ENCODE peak calls at places on chromosomes 4 and X, in eight cellular contexts. O is HCT116, L is HL-60, Q is lower leg skin, K is foreskin fibroblast, J is stomach, S is Peyer's patch, Z is progenitor cell of endocrine pancreas. A is an unnamed sample.

GRCh38 chrX:150536455-150537116 is 31.8 kb upstream of the MTM1 start:
- DNase-seq in O (peak), L (no peak), Q (no peak), K (no peak), J (no peak), S (no peak), Z (no peak), A (no peak)

GRCh38 chr4:173301518-173302201 is 32.5 kb downstream of the HMGB2 start:
- DNase-seq in O (peak), L (no peak), Q (no peak), K (peak), J (no peak), S (no peak), Z (no peak), A (no peak)

GRCh38 chr4:7970031-7970946 is 30.6 kb upstream of the AFAP1 start:
- DNase-seq in O (no peak), L (no peak), Q (no peak), K (no peak), J (peak), S (peak), Z (no peak), A (peak)

GRCh38 chr4:181854142-181854541 is 389.1 kb upstream of the TENM3 start:
- DNase-seq in O (no peak), L (no peak), Q (no peak), K (no peak), J (no peak), S (no peak), Z (no peak), A (no peak)

GRCh38 chrX:44874481-44875184 is 1.6 kb downstream of the KDM6A start:
- DNase-seq in O (no peak), L (no peak), Q (no peak), K (peak), J (peak), S (peak), Z (no peak), A (no peak)

GRCh38 chr4:48340276-48340904 is 939 bp upstream of the SLAIN2 start:
- DNase-seq in O (no peak), L (peak), Q (no peak), K (peak), J (no peak), S (no peak), Z (no peak), A (no peak)

GRCh38 chrX:122091571-122091970 is 1044.2 kb downstream of the GLUD2 start:
- DNase-seq in O (no peak), L (no peak), Q (no peak), K (no peak), J (no peak), S (no peak), Z (no peak), A (no peak)

GRCh38 chrX:144275403-144275802 is 391.5 kb downstream of the UBE2NL start:
- DNase-seq in O (no peak), L (no peak), Q (no peak), K (no peak), J (no peak), S (no peak), Z (no peak), A (no peak)

GRCh38 chrX:123219916-123220315 is 35.8 kb downstream of the GRIA3 start:
- DNase-seq in O (no peak), L (no peak), Q (no peak), K (peak), J (no peak), S (no peak), Z (no peak), A (no peak)

GRCh38 chr4:169024762-169025161 is 14.7 kb upstream of the CBR4 start:
- DNase-seq in O (peak), L (no peak), Q (no peak), K (peak), J (no peak), S (no peak), Z (no peak), A (no peak)

GRCh38 chrX:3712080-3712869 is 1.2 kb downstream of the PRKX start:
- DNase-seq in O (no peak), L (no peak), Q (no peak), K (peak), J (no peak), S (no peak), Z (peak), A (no peak)

GRCh38 chrX:46573896-46574336 is 351 bp downstream of the CHST7 start:
- DNase-seq in O (no peak), L (no peak), Q (peak), K (peak), J (peak), S (peak), Z (peak), A (no peak)

GRCh38 chr4:169854090-169854489 is 96.3 kb upstream of the HPF1 start:
- DNase-seq in O (no peak), L (no peak), Q (no peak), K (no peak), J (no peak), S (no peak), Z (no peak), A (no peak)

GRCh38 chrX:129559800-129560199 is 19.7 kb downstream of the OCRL start:
- DNase-seq in O (no peak), L (no peak), Q (no peak), K (no peak), J (no peak), S (no peak), Z (no peak), A (no peak)

GRCh38 chrX:124984140-124984813 is 335.4 kb upstream of the TEX13C start:
- DNase-seq in O (no peak), L (no peak), Q (no peak), K (no peak), J (no peak), S (no peak), Z (no peak), A (no peak)

GRCh38 chrX:71282514-71283408 is 674 bp upstream of the NONO start:
- DNase-seq in O (peak), L (no peak), Q (peak), K (no peak), J (no peak), S (peak), Z (no peak), A (no peak)

GRCh38 chr4:8920289-8920965 is 48.8 kb upstream of the HMX1 start:
- DNase-seq in O (no peak), L (no peak), Q (peak), K (no peak), J (no peak), S (no peak), Z (peak), A (no peak)

GRCh38 chr4:154010377-154010776 is 221.5 kb upstream of the SFRP2 start:
- DNase-seq in O (no peak), L (no peak), Q (no peak), K (peak), J (no peak), S (no peak), Z (no peak), A (no peak)

GRCh38 chr4:85762204-85762884 is 287.4 kb downstream of the ARHGAP24 start:
- DNase-seq in O (no peak), L (no peak), Q (no peak), K (peak), J (peak), S (no peak), Z (no peak), A (no peak)

GRCh38 chrX:104318330-104319009 is 63.7 kb upstream of the ESX1 start:
- DNase-seq in O (peak), L (no peak), Q (no peak), K (peak), J (peak), S (no peak), Z (no peak), A (no peak)

GRCh38 chrX:153554519-153555167 is 37.2 kb downstream of the ATP2B3 start:
- DNase-seq in O (peak), L (peak), Q (peak), K (peak), J (peak), S (peak), Z (peak), A (peak)

GRCh38 chr4:83731609-83732008 is 195.7 kb downstream of the GPAT3 start:
- DNase-seq in O (peak), L (no peak), Q (no peak), K (peak), J (no peak), S (no peak), Z (no peak), A (no peak)

DNA sequence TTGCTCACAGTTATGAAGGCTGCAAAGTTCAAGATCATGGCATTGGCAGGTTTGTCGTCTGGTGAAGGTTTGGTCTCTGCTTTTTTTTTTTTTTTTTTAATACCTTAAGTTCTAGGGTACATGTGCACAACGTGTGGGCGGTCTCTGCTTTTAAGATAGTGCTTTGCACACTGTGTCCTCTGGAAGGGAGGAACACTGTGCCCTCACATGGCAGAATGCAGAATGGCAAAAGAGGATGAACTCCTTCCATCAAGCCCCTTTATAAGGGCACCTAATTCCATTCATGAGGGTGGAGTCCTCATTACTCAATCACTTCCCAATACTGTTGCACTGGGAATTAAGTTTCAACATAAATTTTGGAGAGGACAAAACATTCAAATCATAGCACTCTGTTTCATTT is 101.4 kb downstream of the GLRA2 start:
- DNase-seq in O (no peak), L (no peak), Q (no peak), K (peak), J (no peak), S (no peak), Z (no peak), A (no peak)
- TF ChIP-seq CTCF in O (peak), L (no peak), Q (no peak), K (no peak), J (no peak), S (no peak), Z (no peak), A (no peak)

DNA sequence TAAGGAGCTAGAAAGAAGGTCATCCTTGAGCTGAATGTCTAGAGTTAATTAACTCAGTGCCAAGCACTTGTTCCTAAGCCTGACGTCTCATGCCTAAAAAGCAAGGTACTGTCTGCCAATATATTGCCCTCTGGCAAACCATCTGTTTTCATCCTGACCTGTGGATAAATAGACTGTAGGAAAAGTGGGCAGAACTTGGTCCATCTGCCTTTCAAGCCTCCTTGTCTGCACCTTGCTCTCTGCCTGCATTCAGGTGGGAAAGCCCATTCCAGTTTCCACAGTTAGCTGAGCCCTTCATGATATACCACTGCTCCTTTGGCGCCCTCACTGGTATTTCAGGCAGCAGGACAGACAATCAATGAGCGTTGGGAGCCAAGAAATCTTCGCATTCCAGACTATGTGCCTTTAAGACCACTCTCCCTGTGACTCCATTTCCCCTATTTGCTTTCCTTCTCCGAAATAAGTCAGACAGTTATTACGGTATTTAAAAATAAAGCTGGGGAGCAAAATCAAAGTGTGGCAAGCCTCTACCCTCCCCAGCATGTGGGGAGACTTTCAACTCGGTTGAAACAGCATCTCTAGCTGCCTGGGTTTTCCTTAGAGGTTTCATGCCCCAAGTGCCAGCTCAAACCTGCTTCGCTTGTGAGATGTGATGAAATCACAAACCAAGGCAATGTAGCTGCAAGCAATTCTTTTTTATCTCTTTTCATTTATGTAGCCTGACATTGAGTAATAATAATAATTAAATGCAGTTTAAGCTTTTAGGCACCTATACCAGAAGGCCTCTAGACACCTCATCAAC is 2.5 kb upstream of the CCDC149 start:
- DNase-seq in O (no peak), L (no peak), Q (no peak), K (no peak), J (no peak), S (no peak), Z (no peak), A (no peak)
- TF ChIP-seq CTCF in O (no peak), L (no peak), Q (no peak), K (no peak), J (no peak), S (no peak), Z (peak), A (no peak)

DNA sequence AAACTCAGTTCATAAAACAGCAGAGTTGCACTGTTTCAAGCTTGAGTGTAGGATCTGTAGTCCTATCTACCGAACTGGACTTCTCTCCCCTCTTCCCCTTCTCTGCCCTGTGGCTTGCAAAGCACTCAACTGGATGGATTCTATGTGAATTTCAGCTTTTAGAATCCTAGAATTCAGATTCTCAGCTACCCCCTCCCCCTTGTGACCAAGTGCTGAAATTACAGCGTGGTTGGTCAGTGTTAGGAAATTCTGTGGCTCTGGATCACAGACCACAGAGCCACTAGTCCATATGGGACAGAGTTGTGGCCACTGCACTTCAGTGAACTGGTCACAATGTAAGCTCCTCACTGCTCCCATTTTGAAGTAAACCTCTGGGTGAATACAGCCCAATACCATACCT is 64.6 kb upstream of the TRPC5 start:
- DNase-seq in O (no peak), L (no peak), Q (no peak), K (no peak), J (no peak), S (no peak), Z (peak), A (no peak)
- TF ChIP-seq CTCF in O (peak), L (peak), Q (no peak), K (peak), J (no peak), S (no peak), Z (peak), A (no peak)

GRCh38 chr4:68346461-68346860 is 3.4 kb downstream of the YTHDC1 start:
- DNase-seq in O (no peak), L (no peak), Q (no peak), K (no peak), J (no peak), S (no peak), Z (no peak), A (no peak)
- TF ChIP-seq CTCF in O (no peak), L (no peak), Q (no peak), K (no peak), J (no peak), S (no peak), Z (no peak), A (no peak)

DNA sequence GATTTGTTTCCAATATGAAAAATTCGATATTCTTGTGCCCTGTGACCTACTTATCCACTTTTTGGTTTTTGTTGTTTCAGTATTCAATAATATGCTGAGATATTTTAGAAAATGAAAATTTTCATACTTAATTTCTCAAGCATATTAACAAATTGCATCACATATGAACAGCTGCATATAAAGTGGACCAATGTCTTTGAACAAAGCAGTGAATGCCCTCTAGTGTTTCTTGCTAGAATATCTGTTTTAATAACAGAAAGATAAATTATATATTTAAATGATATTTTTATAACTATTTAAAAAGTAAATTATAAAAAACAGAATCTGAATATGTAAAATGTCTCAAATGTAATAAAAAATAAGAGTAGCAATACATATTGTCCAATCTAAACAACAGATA is 31.7 kb upstream of the INTU start:
- DNase-seq in O (no peak), L (no peak), Q (no peak), K (peak), J (no peak), S (no peak), Z (no peak), A (no peak)
- TF ChIP-seq CTCF in O (peak), L (no peak), Q (no peak), K (peak), J (no peak), S (no peak), Z (peak), A (no peak)